ENCODE peak calls at places on chromosome 16, in nine cellular contexts. X, T, E, Z, O, H, G, I and S are unnamed samples.
A peak's percentile ranks its signal among the peaks of the same experiment; 100 is the strongest.

GRCh38 chr16:22692034-22692433 is 121.9 kb upstream of the HS3ST2 start:
- DNase-seq in G (no peak), O (no peak), I (no peak), E (no peak), Z (no peak), H (no peak), T (no peak), X (no peak), S (no peak)

GRCh38 chr16:57473176-57473840 is 10.8 kb downstream of the POLR2C start:
- DNase-seq in G (no peak), E (peak; percentile 46), I (no peak), O (no peak), T (no peak), X (no peak), H (no peak), Z (no peak), S (no peak)

GRCh38 chr16:50841081-50841886 is 99.4 kb downstream of the CYLD start:
- DNase-seq in T (no peak), H (no peak), Z (no peak), O (no peak), E (no peak), X (peak; percentile 8), G (no peak), I (no peak), S (no peak)

GRCh38 chr16:12141556-12141955 is 165.0 kb downstream of the SNX29 start:
- DNase-seq in X (no peak), H (no peak), O (no peak), E (no peak), I (no peak), Z (no peak), T (no peak), G (no peak), S (no peak)

GRCh38 chr16:49324703-49325102 is 43.1 kb upstream of the CBLN1 start:
- DNase-seq in X (no peak), E (no peak), H (no peak), O (no peak), T (no peak), G (no peak), Z (no peak), I (no peak), S (no peak)

GRCh38 chr16:56938664-56939513 is 6.9 kb downstream of the HERPUD1 start:
- DNase-seq in E (no peak), X (peak; percentile 16), H (no peak), G (no peak), O (no peak), I (no peak), T (no peak), Z (no peak), S (no peak)

GRCh38 chr16:7775072-7775488 is 442.4 kb downstream of the RBFOX1 start:
- DNase-seq in T (no peak), E (no peak), X (no peak), G (no peak), O (no peak), H (no peak), I (no peak), Z (no peak), S (no peak)

GRCh38 chr16:4660454-4661007 is 32.8 kb upstream of the NUDT16L1 start:
- DNase-seq in X (peak; percentile 60), Z (no peak), H (no peak), T (peak; percentile 70), E (no peak), O (peak; percentile 71), I (no peak), G (peak; percentile 85), S (peak; percentile 56)

GRCh38 chr16:67395458-67396158 is 2.3 kb upstream of the TPPP3 start:
- DNase-seq in X (no peak), O (no peak), Z (no peak), I (no peak), G (no peak), T (no peak), E (peak; percentile 44), H (no peak), S (no peak)
- H3K4me1 ChIP-seq in X (peaks cover 15% of the 10 kb centered on the region), O (peaks cover 28% of the 10 kb centered on the region), Z (peaks cover 19% of the 10 kb centered on the region), I (no peaks in the 10 kb centered on the region), G (peaks cover 23% of the 10 kb centered on the region), T (peaks cover 77% of the 10 kb centered on the region), E (peaks cover 44% of the 10 kb centered on the region), H (peaks cover 30% of the 10 kb centered on the region), S (peaks cover 86% of the 10 kb centered on the region)

DNA sequence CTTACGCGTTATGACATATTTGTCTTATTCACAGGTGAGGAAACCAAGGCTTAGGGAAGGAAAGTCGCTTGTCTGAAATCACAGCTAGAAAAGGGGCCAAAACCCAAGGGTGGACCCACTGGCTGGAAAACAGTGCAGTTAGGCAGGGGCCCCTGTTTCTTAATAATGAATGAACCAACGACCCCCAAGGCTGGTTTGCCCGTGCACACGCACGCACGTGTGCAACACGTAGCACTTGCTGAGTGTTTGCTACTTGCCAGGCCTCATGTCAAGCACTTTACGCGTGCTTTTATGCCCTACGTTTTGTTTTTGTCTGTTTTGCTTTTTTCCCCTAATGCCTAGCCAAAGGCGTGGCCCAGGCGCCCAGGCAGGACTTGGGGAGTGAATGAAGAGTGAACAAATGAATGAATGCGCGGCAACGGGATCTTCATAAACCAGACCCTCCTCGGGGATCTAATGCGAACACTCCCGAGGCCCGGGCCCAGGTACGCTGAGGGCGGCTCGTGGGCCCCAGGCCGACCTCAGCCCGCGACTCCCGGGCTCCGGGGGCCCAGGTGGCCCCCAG is 571 bp upstream of the USP10 start:
- DNase-seq in G (no peak), X (no peak), I (no peak), Z (no peak), T (no peak), H (no peak), E (no peak), O (no peak), S (no peak)
- H3K27ac ChIP-seq in G (no peak overlapping the region), X (peak overlapping the region; percentile 82), I (peak overlapping the region; percentile 13), Z (peak overlapping the region; percentile 59), T (peak overlapping the region; percentile 7), H (peak overlapping the region; percentile 28), E (peak overlapping the region; percentile 88), O (peak overlapping the region; percentile 91), S (peak overlapping the region; percentile 85)

GRCh38 chr16:79146-80054 is 1.4 kb downstream of the MPG start:
- DNase-seq in X (no peak), Z (no peak), G (no peak), T (no peak), H (no peak), I (no peak), E (no peak), O (no peak), S (no peak)
- H3K4me3 ChIP-seq in X (no peak overlapping the region), Z (no peak overlapping the region), G (no peak overlapping the region), T (peak overlapping the region; percentile 71), H (peak overlapping the region; percentile 99), I (peak overlapping the region; percentile 86), E (peak overlapping the region; percentile 91), O (no peak overlapping the region), S (peak overlapping the region; percentile 61)

GRCh38 chr16:78607465-78607864 is 508.0 kb downstream of the WWOX start:
- DNase-seq in H (no peak), G (no peak), I (no peak), T (no peak), O (peak; percentile 23), E (no peak), X (no peak), Z (peak; percentile 37), S (no peak)
- H3K4me1 ChIP-seq in H (no peaks in the 10 kb centered on the region), G (no peaks in the 10 kb centered on the region), I (no peaks in the 10 kb centered on the region), T (no peaks in the 10 kb centered on the region), O (no peaks in the 10 kb centered on the region), E (no peaks in the 10 kb centered on the region), X (no peaks in the 10 kb centered on the region), Z (peaks cover 12% of the 10 kb centered on the region), S (no peaks in the 10 kb centered on the region)

GRCh38 chr16:80407265-80407987 is 133.4 kb upstream of the DYNLRB2 start:
- DNase-seq in I (no peak), O (no peak), T (no peak), H (no peak), X (no peak), G (no peak), E (no peak), Z (no peak), S (no peak)

GRCh38 chr16:80403871-80404270 is 136.9 kb upstream of the DYNLRB2 start:
- DNase-seq in H (no peak), I (no peak), O (no peak), G (no peak), E (no peak), T (no peak), Z (no peak), X (no peak), S (no peak)

GRCh38 chr16:80404847-80405246 is 135.9 kb upstream of the DYNLRB2 start:
- DNase-seq in G (no peak), T (no peak), Z (peak; percentile 30), E (no peak), H (no peak), I (no peak), O (no peak), X (no peak), S (no peak)

GRCh38 chr16:80408014-80408413 is 132.8 kb upstream of the DYNLRB2 start:
- DNase-seq in I (no peak), X (no peak), E (no peak), H (no peak), O (no peak), T (no peak), Z (no peak), G (no peak), S (no peak)
- H3K27ac ChIP-seq in I (no peak overlapping the region), X (no peak overlapping the region), E (no peak overlapping the region), H (no peak overlapping the region), O (no peak overlapping the region), T (no peak overlapping the region), Z (no peak overlapping the region), G (no peak overlapping the region), S (no peak overlapping the region)

GRCh38 chr16:2235695-2236361 is 416 bp upstream of the DNASE1L2 start:
- DNase-seq in T (no peak), H (no peak), Z (no peak), O (no peak), E (no peak), X (no peak), G (peak; percentile 50), I (no peak), S (no peak)
- H3K4me3 ChIP-seq in T (peak overlapping the region; percentile 34), H (no peak overlapping the region), Z (no peak overlapping the region), O (no peak overlapping the region), E (no peak overlapping the region), X (no peak overlapping the region), G (no peak overlapping the region), I (no peak overlapping the region), S (peak overlapping the region; percentile 44)

DNA sequence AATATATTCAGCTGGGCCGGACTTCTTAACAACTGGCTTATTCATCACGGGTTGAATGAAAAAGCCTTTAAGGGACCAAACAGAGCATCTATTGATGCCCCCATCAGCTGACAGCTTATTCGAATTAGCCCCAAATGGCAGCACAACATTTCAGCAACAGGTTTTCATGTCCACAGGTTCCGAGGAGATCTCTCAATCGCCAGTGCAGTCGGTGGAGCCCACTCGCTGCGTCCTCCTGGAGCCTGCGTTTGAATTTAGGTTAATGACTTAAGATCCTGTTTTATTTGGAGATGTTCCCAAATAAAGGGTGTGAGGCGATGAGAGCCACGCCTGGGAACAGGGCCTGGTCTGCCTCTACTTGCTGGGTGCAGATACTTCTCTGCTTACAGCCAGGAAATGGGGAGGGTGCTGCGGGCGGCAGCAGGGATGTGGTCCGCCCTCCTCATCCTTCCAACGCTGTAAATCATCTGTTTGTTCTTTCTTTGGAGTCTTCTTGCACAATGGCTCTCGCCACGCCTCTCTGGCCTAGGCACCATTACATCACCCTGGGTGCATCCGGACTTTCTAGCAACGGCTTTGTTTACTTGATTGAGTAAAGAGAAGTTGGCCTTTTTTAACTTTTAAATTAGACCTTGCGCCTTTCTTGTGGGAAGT is 22.6 kb downstream of the NDE1 start:
- DNase-seq in X (peak; percentile 77), Z (peak; percentile 95), I (no peak), E (peak; percentile 95), H (peak; percentile 94), T (peak; percentile 70), G (peak; percentile 95), O (peak; percentile 94), S (peak; percentile 90)
- H3K4me1 ChIP-seq in X (peaks cover 28% of the 10 kb centered on the region), Z (no peaks in the 10 kb centered on the region), I (no peaks in the 10 kb centered on the region), E (peaks cover 11% of the 10 kb centered on the region), H (peaks cover 22% of the 10 kb centered on the region), T (peaks cover 15% of the 10 kb centered on the region), G (peaks cover 6% of the 10 kb centered on the region), O (peaks cover 13% of the 10 kb centered on the region), S (peaks cover 18% of the 10 kb centered on the region)